ENCODE peak calls at places on chromosomes 6 and 20, in nine cellular contexts. D is breast epithelium, N is uterus, E is tibial nerve, K is suprapubic skin, M is heart left ventricle, Z is K562, H is esophagus squamous epithelium, A is prostate gland. Y is an unnamed sample.

GRCh38 chr6:137776786-137777185 is 90.3 kb upstream of the TNFAIP3 start:
- DNase-seq in K (no peak), E (no peak), Z (no peak), D (no peak), N (no peak), H (no peak), A (peak; percentile 14), M (no peak), Y (no peak)

GRCh38 chr6:137864812-137865508 is 2.1 kb upstream of the TNFAIP3 start:
- DNase-seq in Z (peak; percentile 80), N (no peak), H (no peak), K (no peak), A (no peak), D (no peak), E (no peak), M (no peak), Y (no peak)

GRCh38 chr20:3659492-3660261 is 3.5 kb downstream of the GFRA4 start:
- DNase-seq in M (no peak), H (no peak), N (no peak), D (no peak), A (no peak), Z (no peak), K (peak; percentile 61), E (no peak), Y (no peak)

GRCh38 chr6:5723905-5724691 is 282.6 kb downstream of the NRN1 start:
- DNase-seq in Z (no peak), A (no peak), D (no peak), K (no peak), M (peak; percentile 34), E (no peak), N (no peak), H (no peak), Y (no peak)

GRCh38 chr6:11918021-11918738 is 93.9 kb upstream of the HIVEP1 start:
- DNase-seq in A (no peak), K (no peak), M (no peak), D (no peak), Z (peak; percentile 82), N (no peak), E (no peak), H (no peak), Y (no peak)

GRCh38 chr6:168138436-168138835 is 59.4 kb upstream of the FRMD1 start:
- DNase-seq in M (no peak), E (no peak), H (no peak), Z (no peak), A (no peak), K (peak; percentile 37), D (peak; percentile 10), N (no peak), Y (no peak)

GRCh38 chr20:44909872-44910689 is at the start of gene PABPC1L:
- DNase-seq in Z (peak; percentile 88), E (no peak), H (no peak), A (peak; percentile 68), M (peak; percentile 61), D (peak; percentile 46), N (peak; percentile 51), K (peak; percentile 74), Y (peak; percentile 88)

GRCh38 chr6:31158863-31159855 is 770 bp downstream of the TCF19 start:
- DNase-seq in N (no peak), E (no peak), Z (peak; percentile 57), M (no peak), D (no peak), H (no peak), K (no peak), A (no peak), Y (no peak)

GRCh38 chr20:47711046-47711752 is 74.1 kb downstream of the SULF2 start:
- DNase-seq in N (no peak), H (no peak), D (no peak), Z (no peak), E (no peak), M (no peak), A (no peak), K (no peak), Y (peak; percentile 88)

GRCh38 chr6:20630617-20631448 is 96.6 kb downstream of the CDKAL1 start:
- DNase-seq in K (no peak), E (no peak), A (no peak), D (no peak), M (no peak), N (no peak), Z (no peak), H (no peak), Y (peak; percentile 18)

GRCh38 chr6:75673885-75674284 is 72.2 kb downstream of the SENP6 start:
- DNase-seq in H (no peak), K (no peak), D (no peak), N (no peak), A (no peak), Z (no peak), E (no peak), M (no peak), Y (no peak)

GRCh38 chr20:22582386-22582959 is 1.9 kb downstream of the FOXA2 start:
- DNase-seq in E (no peak), K (no peak), N (no peak), D (no peak), Z (no peak), M (no peak), H (no peak), A (no peak), Y (peak; percentile 29)

GRCh38 chr6:121932071-121933009 is 467.1 kb upstream of the HSF2 start:
- DNase-seq in N (no peak), Z (no peak), K (peak; percentile 65), H (no peak), A (no peak), D (no peak), E (peak; percentile 34), M (peak; percentile 46), Y (peak; percentile 4)

GRCh38 chr20:51318058-51318960 is 224.2 kb downstream of the NFATC2 start:
- DNase-seq in E (no peak), M (peak; percentile 12), Z (peak; percentile 73), K (no peak), H (no peak), D (no peak), A (no peak), N (no peak), Y (peak; percentile 53)

GRCh38 chr20:57591289-57592229 is 28.7 kb downstream of the ZBP1 start:
- DNase-seq in N (no peak), H (no peak), Z (no peak), D (no peak), A (no peak), K (no peak), M (no peak), E (no peak), Y (no peak)
- TF ChIP-seq POLR2A in N (no peak), H (no peak), Z (no peak), D (no peak), A (no peak), K (no peak), M (no peak), E (no peak), Y (no peak)

DNA sequence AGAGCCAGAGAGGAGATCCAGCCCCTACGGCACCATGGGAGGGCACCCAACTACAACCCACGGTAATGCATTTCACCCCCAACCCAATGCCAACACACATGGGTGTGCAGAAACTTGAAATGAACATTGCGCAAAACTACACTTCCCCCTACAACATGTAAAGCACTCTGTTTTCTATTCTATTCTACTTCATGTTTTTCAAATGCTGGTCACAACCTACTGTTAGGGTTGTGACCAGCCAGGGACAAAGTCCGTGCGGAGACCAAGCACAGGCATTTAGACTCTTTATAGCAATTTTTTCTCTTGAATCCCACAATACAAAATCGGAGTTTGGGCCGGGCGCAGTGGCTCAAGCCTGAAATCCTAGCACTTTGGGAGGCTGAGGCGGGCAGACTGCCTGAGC is 90.6 kb downstream of the MRPL14 start:
- DNase-seq in A (no peak), Z (no peak), K (peak; percentile 34), H (no peak), E (no peak), D (no peak), N (no peak), M (no peak), Y (no peak)
- H3K4me1 ChIP-seq in A (no peaks in the 10 kb centered on the region), Z (peaks cover 35% of the 10 kb centered on the region), K (peaks cover 6% of the 10 kb centered on the region), H (peaks cover 20% of the 10 kb centered on the region), E (peaks cover 26% of the 10 kb centered on the region), D (no peaks in the 10 kb centered on the region), N (no peaks in the 10 kb centered on the region), M (no peaks in the 10 kb centered on the region), Y (no peaks in the 10 kb centered on the region)

GRCh38 chr6:105458552-105458951 is 55.7 kb upstream of the PREP start:
- DNase-seq in E (no peak), K (no peak), D (no peak), M (no peak), A (no peak), Z (no peak), H (no peak), N (no peak), Y (no peak)
- TF ChIP-seq POLR2A in E (no peak), K (no peak), D (no peak), M (no peak), A (no peak), Z (no peak), H (no peak), N (no peak), Y (no peak)

GRCh38 chr6:139914910-139915309 is 540.5 kb upstream of the CITED2 start:
- DNase-seq in D (no peak), A (no peak), M (no peak), E (no peak), N (no peak), H (no peak), K (no peak), Z (no peak), Y (no peak)

GRCh38 chr6:139922236-139922635 is 547.8 kb upstream of the CITED2 start:
- DNase-seq in M (no peak), Z (no peak), A (no peak), H (no peak), D (no peak), N (no peak), E (no peak), K (no peak), Y (no peak)

GRCh38 chr6:139917943-139918342 is 543.5 kb upstream of the CITED2 start:
- DNase-seq in E (no peak), N (no peak), A (no peak), H (no peak), M (no peak), Z (no peak), K (no peak), D (no peak), Y (no peak)

GRCh38 chr6:139920027-139920851 is 545.8 kb upstream of the CITED2 start:
- DNase-seq in M (no peak), E (no peak), H (no peak), A (no peak), N (no peak), Z (no peak), K (no peak), D (no peak), Y (no peak)

DNA sequence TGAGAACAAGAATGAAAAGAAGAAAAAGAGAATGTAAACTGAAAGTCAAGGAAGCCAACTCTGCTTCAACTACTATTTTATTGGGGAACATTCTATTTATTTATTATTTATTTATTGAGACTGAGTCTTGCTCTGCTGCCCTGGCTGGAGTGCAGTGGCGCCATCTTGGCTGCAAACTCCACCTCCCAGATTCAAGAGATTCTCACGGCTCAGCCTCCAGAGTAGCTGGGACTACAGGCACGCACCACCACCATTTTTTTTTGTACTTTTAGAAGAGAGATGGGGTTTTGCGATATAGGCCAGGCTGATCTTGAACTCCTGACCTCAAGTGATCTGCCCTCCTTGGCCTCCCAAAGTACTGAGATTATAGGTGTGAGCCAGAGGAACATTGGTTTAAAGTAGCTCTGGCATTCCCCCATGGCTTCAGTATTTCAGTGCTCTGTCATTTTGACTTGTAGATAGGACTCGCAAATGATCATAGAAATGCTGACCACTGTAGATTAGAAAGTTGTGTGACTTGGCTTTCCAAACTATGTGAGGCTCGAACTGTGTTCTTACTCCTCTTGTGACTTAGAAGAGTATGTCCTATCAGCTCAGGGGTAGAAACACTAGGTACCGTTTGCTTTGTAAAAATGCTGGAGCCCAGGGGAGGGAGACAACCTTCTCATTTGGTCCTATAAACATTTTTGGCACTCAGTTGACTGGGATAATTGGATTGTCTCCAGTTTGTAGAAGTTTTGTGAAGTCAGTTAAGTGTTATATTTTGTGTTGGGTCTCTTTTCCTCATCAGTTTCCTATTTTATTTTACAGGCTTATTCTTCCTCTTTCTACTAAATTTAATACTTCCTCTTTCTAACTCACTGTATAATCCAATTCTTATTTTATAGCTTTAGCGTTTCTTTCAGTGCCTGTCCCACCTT is 544.9 kb upstream of the CITED2 start:
- DNase-seq in M (no peak), Z (no peak), A (no peak), N (no peak), D (no peak), H (no peak), E (no peak), K (no peak), Y (no peak)
- H3K4me1 ChIP-seq in M (no peaks in the 10 kb centered on the region), Z (peaks cover 7% of the 10 kb centered on the region), A (no peaks in the 10 kb centered on the region), N (no peaks in the 10 kb centered on the region), D (no peaks in the 10 kb centered on the region), H (no peaks in the 10 kb centered on the region), E (no peaks in the 10 kb centered on the region), K (no peaks in the 10 kb centered on the region), Y (no peaks in the 10 kb centered on the region)

Y was measured in body of pancreas.